ENCODE peak calls at places on chromosomes 2 and 18, in five cellular contexts. M is DND-41, N is fibroblast of lung, X is ovary, R is stomach. C is an unnamed sample. For H3K36me3, the result is how much of the 10 kb centered on the place peaks cover.

GRCh38 chr2:127400897-127401756 is 13.4 kb upstream of the MAP3K2 start:
- DNase-seq in X (peak), R (peak), N (peak), M (no peak), C (no peak)

GRCh38 chr18:76686737-76687231 is 135.6 kb upstream of the ZNF236 start:
- DNase-seq in N (peak), M (peak), X (peak), R (peak), C (no peak)

GRCh38 chr2:10191554-10191953 is 69.0 kb downstream of the RRM2 start:
- DNase-seq in N (no peak), M (no peak), R (no peak), X (no peak), C (no peak)

GRCh38 chr2:45353879-45354278 is 257.2 kb downstream of the SRBD1 start:
- DNase-seq in R (no peak), X (no peak), M (no peak), N (peak), C (no peak)

GRCh38 chr2:1140389-1141003 is 189.8 kb downstream of the SNTG2 start:
- DNase-seq in N (peak), M (peak), R (no peak), X (no peak), C (peak)

GRCh38 chr2:222318712-222319575 is 20.1 kb upstream of the PAX3 start:
- DNase-seq in X (no peak), R (no peak), M (no peak), N (no peak), C (peak)

GRCh38 chr18:5693637-5694175 is 149.9 kb upstream of the EPB41L3 start:
- DNase-seq in X (no peak), N (peak), R (no peak), M (no peak), C (no peak)

GRCh38 chr2:234913208-234913626 is 38.6 kb upstream of the SH3BP4 start:
- DNase-seq in N (peak), X (no peak), M (no peak), R (no peak), C (no peak)

GRCh38 chr2:100936070-100936741 is 65.9 kb upstream of the RPL31 start:
- DNase-seq in R (no peak), M (no peak), N (no peak), X (no peak), C (no peak)

GRCh38 chr18:61765097-61765496 is 127.7 kb downstream of the RNF152 start:
- DNase-seq in X (no peak), R (no peak), N (peak), M (no peak), C (no peak)

GRCh38 chr2:63488118-63488713 is 100.1 kb downstream of the WDPCP start:
- DNase-seq in X (peak), M (peak), N (peak), R (no peak), C (no peak)

GRCh38 chr18:8314123-8314522 is 295.1 kb upstream of the RAB12 start:
- DNase-seq in X (no peak), R (no peak), M (no peak), N (no peak), C (no peak)

GRCh38 chr18:8610442-8610801 is 1.2 kb downstream of the RAB12 start:
- DNase-seq in N (peak), M (no peak), X (no peak), R (no peak), C (no peak)

GRCh38 chr18:8828798-8829197 is 123.4 kb downstream of the MTCL1 start:
- DNase-seq in R (no peak), M (no peak), N (no peak), X (no peak), C (no peak)

GRCh38 chr18:59402432-59403090 is 43.5 kb upstream of the LMAN1 start:
- DNase-seq in N (peak), M (peak), R (peak), X (peak), C (peak)

GRCh38 chr2:134459706-134460406 is 206.0 kb downstream of the MGAT5 start:
- DNase-seq in X (no peak), M (no peak), R (peak), N (no peak), C (no peak)

GRCh38 chr2:240839152-240840143 is 19.4 kb upstream of the KIF1A start:
- DNase-seq in M (no peak), N (peak), R (no peak), X (no peak), C (no peak)

GRCh38 chr2:24986397-24986796 is 14.6 kb upstream of the DNAJC27 start:
- DNase-seq in R (no peak), N (no peak), M (no peak), X (no peak), C (no peak)

DNA sequence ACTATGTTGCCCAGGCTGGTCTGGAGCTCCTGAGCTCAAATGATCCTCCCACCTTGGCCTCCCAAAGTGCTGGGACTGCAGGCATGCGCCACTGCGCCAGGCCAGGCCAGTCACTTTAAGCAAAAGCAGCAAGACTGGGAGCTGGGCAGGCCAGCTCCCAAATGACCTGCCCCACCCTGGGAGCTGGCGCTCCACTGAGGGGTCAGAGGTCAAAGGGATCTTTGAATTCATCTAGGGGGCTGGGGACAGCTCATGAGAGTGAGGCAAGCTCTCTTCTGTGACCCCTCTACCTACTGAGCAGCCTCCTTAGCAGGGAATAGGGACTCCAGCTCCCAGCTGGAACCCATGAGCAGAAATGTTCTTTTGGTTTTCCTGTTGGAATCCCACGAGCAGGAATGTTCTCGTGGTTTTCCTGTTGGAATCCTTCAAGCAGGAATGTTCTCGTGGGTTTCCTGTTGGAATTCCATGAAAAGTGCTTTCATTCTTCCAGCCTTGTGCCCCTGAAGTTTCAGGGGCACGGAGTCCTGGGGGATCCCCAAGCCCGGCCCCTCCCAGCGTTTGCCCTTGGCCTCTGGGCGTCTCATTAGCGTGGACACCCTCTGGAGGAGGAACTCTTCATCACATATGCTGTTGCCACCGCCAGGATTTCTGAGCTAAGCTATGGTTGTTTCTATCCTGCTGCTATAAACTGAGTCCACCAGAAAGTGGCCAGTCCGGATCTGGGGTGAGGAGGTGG is 162.0 kb upstream of the HAAO start:
- DNase-seq in R (no peak), M (no peak), N (peak), X (no peak), C (no peak)
- TF ChIP-seq CTCF in R (no peak), M (no peak), N (no peak), X (no peak), C (no peak)

GRCh38 chr2:207540431-207540830 is 10.7 kb downstream of the CREB1 start:
- DNase-seq in N (no peak), M (no peak), X (no peak), R (no peak), C (no peak)
- H3K4me3 ChIP-seq in N (no peak), M (no peak), X (no peak), R (no peak), C (no peak)

GRCh38 chr2:218645126-218645525 is 14.3 kb downstream of the ZNF142 start:
- DNase-seq in R (no peak), N (peak), X (no peak), M (no peak), C (no peak)
- H3K36me3 ChIP-seq in R (half or more), N (under half), X (under half), M (half or more), C (half or more)

DNA sequence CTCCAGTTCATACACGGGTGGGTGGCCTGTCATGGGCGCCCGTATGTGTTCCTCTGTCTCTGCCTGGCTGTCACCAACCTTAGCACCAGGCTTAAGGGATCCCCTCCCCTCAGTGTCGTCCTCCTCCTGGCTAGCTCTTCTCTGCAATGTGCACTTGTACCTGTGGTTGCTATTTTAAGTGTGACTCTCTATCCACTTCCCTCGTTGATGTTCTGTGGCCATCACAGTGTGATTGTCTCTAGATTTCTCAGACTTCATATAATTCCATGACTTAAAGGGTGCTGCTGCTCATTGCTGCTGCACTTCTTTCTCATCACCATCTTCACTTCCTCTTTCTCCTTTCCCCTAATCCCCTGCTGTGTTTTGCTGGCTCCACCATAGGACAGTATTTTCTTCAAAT is 143.4 kb downstream of the EML6 start:
- DNase-seq in M (peak), X (no peak), R (no peak), N (no peak), C (peak)
- TF ChIP-seq CTCF in M (no peak), X (no peak), R (no peak), N (no peak), C (no peak)

GRCh38 chr2:43993437-43993836 is 2.4 kb downstream of the LRPPRC start:
- DNase-seq in R (no peak), M (no peak), N (no peak), X (no peak), C (no peak)
- H3K4me3 ChIP-seq in R (no peak), M (peak), N (no peak), X (no peak), C (no peak)

GRCh38 chr2:202378001-202378400 is 1.9 kb downstream of the BMPR2 start:
- DNase-seq in R (no peak), M (no peak), X (no peak), N (no peak), C (no peak)

GRCh38 chr2:202375006-202375610 is 1.0 kb upstream of the BMPR2 start:
- DNase-seq in N (peak), M (no peak), X (peak), R (peak), C (peak)

GRCh38 chr2:202376460-202377307 is 557 bp downstream of the BMPR2 start:
- DNase-seq in M (peak), X (peak), N (peak), R (no peak), C (peak)

GRCh38 chr2:202377308-202377736 is 1.2 kb downstream of the BMPR2 start:
- DNase-seq in X (peak), N (no peak), R (peak), M (peak), C (peak)

GRCh38 chr2:202375611-202376408 is at the start of gene BMPR2:
- DNase-seq in R (peak), N (peak), X (peak), M (peak), C (peak)
- H3K36me3 ChIP-seq in R (under half), N (under half), X (under half), M (under half), C (under half)

DNA sequence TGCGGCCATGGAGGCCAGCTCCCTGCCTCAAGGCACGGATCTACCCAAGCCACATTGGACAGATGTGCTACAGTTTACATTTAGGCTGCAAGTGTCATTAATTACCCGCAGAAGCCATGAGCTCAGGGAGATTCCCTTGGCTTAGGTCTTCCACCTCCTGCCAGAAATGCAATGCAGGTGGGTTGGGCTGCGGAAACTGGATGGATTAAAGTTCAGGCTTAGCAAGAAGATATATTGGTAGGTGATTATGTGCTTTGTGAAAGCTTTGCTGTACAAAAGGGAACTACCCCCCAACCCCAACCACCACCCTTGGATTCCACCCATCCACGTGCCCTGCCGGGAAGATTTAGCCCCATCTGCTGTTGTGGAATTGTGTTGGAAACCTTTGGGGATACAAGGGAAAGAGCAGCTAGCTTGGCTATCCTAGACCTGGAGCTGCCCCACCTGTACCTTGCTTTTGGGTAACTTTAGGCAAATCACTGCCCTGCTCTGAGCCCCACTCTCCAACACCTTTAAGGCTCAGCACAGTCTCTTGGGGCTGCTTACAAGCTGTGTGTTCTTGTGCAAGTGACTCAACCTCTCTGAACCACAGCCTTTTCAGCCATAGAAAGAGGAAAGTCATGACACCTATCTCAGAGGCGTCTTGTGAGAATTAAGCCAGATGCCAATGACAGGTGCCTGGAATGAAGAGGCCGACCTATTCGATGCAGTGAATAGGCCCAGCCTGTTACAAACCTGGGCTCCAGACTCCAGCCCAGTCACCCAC is 141.6 kb upstream of the GLI2 start:
- DNase-seq in N (no peak), M (no peak), X (no peak), R (no peak), C (no peak)
- TF ChIP-seq CTCF in N (no peak), M (no peak), X (no peak), R (no peak), C (no peak)

DNA sequence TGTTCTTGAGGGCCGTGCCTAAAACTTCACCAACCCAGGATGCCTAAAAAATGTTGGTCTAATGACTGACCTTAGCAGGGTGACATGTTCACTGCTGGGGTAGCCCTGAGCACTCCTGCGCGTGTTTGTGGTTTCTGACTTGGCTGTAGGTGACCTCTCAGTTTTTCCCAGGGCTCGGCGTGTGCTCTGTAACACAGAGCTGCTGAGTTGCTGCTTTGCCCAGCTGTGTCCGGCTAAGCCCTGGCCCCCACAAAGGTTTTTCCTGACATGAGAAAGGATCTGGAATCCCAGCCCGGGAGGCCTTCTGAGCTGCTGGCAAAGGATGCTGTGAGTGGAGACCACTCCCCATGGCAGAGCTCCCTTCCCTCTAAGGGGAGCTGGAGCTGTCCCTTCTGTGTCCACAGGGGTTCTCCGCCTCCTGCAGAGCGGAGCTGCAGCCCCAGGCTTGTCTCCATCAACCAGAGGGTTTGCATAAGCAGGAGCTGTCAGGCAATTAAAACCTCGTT is 52.7 kb downstream of the CRIM1 start:
- DNase-seq in N (peak), R (no peak), X (peak), M (no peak), C (no peak)
- H3K4me3 ChIP-seq in N (no peak), R (no peak), X (no peak), M (no peak), C (no peak)

C was measured in GM06990.